ENCODE peak calls at places on chromosomes 1 and 21, in nine cellular contexts. I is GM10248, A is SK-N-SH, G is neural crest cell, W is neural progenitor cell, M is K562, P is BJ, Z is epithelial cell of proximal tubule, N is GM13977. V is an unnamed sample.

GRCh38 chr1:42756956-42757891 is 9.6 kb downstream of the P3H1 start:
- DNase-seq in I (peak), A (peak), G (no peak), W (peak), M (peak), P (no peak), Z (no peak), N (peak), V (no peak)

GRCh38 chr1:88252745-88253144 is 431.3 kb upstream of the PKN2 start:
- DNase-seq in I (no peak), A (no peak), G (no peak), W (no peak), M (no peak), P (no peak), Z (no peak), N (no peak), V (no peak)

GRCh38 chr1:44660176-44660575 is 14.1 kb downstream of the TMEM53 start:
- DNase-seq in I (no peak), A (peak), G (no peak), W (no peak), M (no peak), P (no peak), Z (no peak), N (no peak), V (no peak)

GRCh38 chr21:44845418-44846200 is 27.7 kb upstream of the SUMO3 start:
- DNase-seq in I (peak), A (peak), G (peak), W (peak), M (peak), P (no peak), Z (no peak), N (peak), V (no peak)

GRCh38 chr1:57112148-57112547 is 146.3 kb upstream of the C8B start:
- DNase-seq in I (no peak), A (no peak), G (no peak), W (peak), M (no peak), P (no peak), Z (no peak), N (no peak), V (no peak)

GRCh38 chr1:118302145-118302544 is 117.1 kb upstream of the SPAG17 start:
- DNase-seq in I (no peak), A (no peak), G (no peak), W (no peak), M (no peak), P (no peak), Z (no peak), N (no peak), V (no peak)

GRCh38 chr1:5939268-5940060 is 52.8 kb downstream of the NPHP4 start:
- DNase-seq in I (peak), A (no peak), G (no peak), W (no peak), M (no peak), P (no peak), Z (no peak), N (no peak), V (no peak)

GRCh38 chr1:84303154-84303830 is 1.8 kb downstream of the SAMD13 start:
- DNase-seq in I (no peak), A (no peak), G (no peak), W (no peak), M (no peak), P (no peak), Z (no peak), N (no peak), V (no peak)

GRCh38 chr1:11616766-11617165 is 37.5 kb downstream of the FBXO2 start:
- DNase-seq in I (no peak), A (no peak), G (no peak), W (no peak), M (no peak), P (no peak), Z (no peak), N (no peak), V (no peak)

GRCh38 chr1:220283616-220284015 is 11.4 kb upstream of the RAB3GAP2 start:
- DNase-seq in I (no peak), A (no peak), G (no peak), W (no peak), M (no peak), P (no peak), Z (no peak), N (no peak), V (no peak)

GRCh38 chr1:114648503-114648902 is 21.3 kb downstream of the DENND2C start:
- DNase-seq in I (no peak), A (no peak), G (no peak), W (no peak), M (no peak), P (no peak), Z (no peak), N (no peak), V (no peak)

GRCh38 chr1:117579221-117579906 is 26.5 kb upstream of the TENT5C start:
- DNase-seq in I (no peak), A (no peak), G (no peak), W (no peak), M (no peak), P (no peak), Z (no peak), N (no peak), V (no peak)

GRCh38 chr1:171141336-171142051 is 43.6 kb upstream of the FMO2 start:
- DNase-seq in I (no peak), A (no peak), G (no peak), W (no peak), M (no peak), P (peak), Z (no peak), N (no peak), V (peak)

GRCh38 chr1:78005755-78006154 is 1.0 kb downstream of the DNAJB4 start:
- DNase-seq in I (no peak), A (peak), G (no peak), W (no peak), M (no peak), P (peak), Z (peak), N (no peak), V (peak)

GRCh38 chr1:157487430-157487829 is 64.9 kb downstream of the FCRL5 start:
- DNase-seq in I (no peak), A (no peak), G (no peak), W (no peak), M (no peak), P (no peak), Z (no peak), N (no peak), V (no peak)

GRCh38 chr1:157495285-157495684 is 57.0 kb downstream of the FCRL5 start:
- DNase-seq in I (no peak), A (no peak), G (no peak), W (no peak), M (no peak), P (no peak), Z (no peak), N (no peak), V (no peak)

GRCh38 chr1:157488160-157488559 is 64.2 kb downstream of the FCRL5 start:
- DNase-seq in I (no peak), A (no peak), G (no peak), W (no peak), M (no peak), P (no peak), Z (no peak), N (no peak), V (no peak)

GRCh38 chr1:157494093-157494492 is 58.2 kb downstream of the FCRL5 start:
- DNase-seq in I (no peak), A (no peak), G (no peak), W (no peak), M (no peak), P (no peak), Z (no peak), N (no peak), V (no peak)

GRCh38 chr1:157490337-157491165 is 61.8 kb downstream of the FCRL5 start:
- DNase-seq in I (peak), A (peak), G (peak), W (peak), M (peak), P (no peak), Z (no peak), N (peak), V (no peak)
- TF ChIP-seq CTCF in I (peak), A (peak), G (peak), W (peak), M (peak), P (peak), Z (peak), N (peak), V (peak)

DNA sequence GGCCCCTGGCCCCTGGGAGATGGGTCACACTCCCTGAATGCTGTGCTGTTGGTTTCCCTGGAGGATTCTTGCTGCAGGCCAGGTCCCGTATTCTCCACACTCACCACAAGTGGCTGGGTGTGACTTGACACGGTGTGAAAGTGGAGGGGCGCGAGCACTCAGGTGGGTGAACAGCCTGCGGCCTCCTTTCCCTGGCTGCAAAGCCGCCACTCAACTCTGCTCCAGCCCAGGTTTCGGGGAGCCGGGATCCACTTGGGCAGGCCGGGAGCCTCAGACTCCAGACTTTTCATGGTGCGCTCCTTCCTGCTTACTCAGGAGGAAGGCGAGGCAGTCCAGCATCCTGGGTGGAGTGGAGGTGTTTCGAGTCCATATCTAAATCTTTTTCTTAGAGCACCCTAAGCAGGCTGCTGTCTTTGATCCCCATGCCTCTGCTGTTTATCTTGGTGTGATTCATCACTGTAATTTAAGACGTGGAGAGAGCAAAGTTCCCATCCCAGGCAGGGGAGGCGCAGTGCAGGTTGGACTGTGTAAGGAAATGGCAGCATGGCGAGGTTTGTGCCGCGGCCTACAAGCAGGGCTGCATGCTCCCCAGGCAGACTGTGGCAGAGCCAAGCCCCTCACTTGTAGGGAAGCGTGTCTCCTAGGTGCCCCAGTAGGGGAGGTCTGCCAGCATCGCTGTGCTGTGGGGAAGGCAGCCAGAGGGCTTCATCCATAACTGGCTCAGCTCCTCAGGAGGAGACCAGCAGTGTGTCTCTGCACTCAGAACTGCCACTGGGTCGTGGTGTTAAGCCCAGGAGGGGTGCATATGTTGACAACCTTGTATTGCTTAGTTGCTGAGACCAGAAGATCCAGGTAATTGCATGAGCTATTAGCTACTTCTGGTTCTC is 29.6 kb downstream of the VANGL1 start:
- DNase-seq in I (no peak), A (no peak), G (no peak), W (no peak), M (no peak), P (no peak), Z (no peak), N (no peak), V (no peak)
- TF ChIP-seq CTCF in I (no peak), A (no peak), G (no peak), W (no peak), M (no peak), P (no peak), Z (no peak), N (no peak), V (no peak)

GRCh38 chr1:152460529-152460899 is 46.5 kb upstream of the CRNN start:
- DNase-seq in I (no peak), A (no peak), G (no peak), W (no peak), M (no peak), P (no peak), Z (no peak), N (no peak), V (no peak)
- TF ChIP-seq CTCF in I (no peak), A (no peak), G (no peak), W (no peak), M (no peak), P (no peak), Z (no peak), N (peak), V (no peak)

GRCh38 chr1:24094554-24094953 is 17.4 kb downstream of the MYOM3 start:
- DNase-seq in I (no peak), A (no peak), G (no peak), W (no peak), M (no peak), P (no peak), Z (no peak), N (no peak), V (no peak)
- TF ChIP-seq CTCF in I (no peak), A (peak), G (no peak), W (peak), M (peak), P (no peak), Z (no peak), N (no peak), V (no peak)

DNA sequence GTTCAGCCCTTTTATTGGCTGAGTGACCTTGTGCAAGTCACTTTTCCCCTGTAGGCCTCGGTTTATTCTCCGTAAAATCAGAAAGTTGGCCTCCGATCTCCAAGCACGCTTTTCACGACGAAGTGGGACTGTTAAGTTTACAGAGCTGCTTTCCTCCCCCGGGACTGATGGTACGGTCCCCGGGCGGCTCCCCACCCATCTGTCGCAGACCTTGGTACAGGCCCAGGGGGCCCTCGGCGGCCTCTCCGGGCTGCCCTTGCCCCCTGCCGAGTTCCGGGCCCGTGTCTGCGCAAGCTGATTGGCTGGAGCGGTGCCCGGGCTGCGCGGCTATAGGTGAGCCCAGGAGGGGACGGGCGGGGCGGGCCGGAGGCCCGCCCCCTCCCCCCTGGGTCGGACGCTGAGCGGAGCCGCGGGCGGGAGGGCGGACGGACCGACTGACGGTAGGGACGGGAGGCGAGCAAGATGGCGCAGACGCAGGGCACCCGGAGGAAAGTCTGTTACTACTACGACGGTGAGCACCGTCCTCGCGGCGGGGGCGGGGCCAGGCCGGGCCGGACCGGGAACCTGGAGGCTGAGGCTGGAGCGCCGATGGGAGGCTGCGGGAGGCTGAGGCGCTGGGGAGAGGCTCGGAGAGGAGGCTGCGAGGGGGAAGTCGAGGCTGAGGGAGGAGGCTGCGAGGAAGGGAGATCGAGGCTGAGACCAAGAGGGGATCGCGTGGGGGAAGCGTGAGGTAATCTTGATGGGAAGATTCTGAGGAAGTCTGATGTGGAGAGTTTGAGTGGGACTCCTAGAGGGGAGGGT is at the start of gene HDAC1:
- DNase-seq in I (peak), A (peak), G (peak), W (peak), M (peak), P (peak), Z (peak), N (peak), V (peak)
- TF ChIP-seq CTCF in I (no peak), A (no peak), G (no peak), W (no peak), M (no peak), P (no peak), Z (no peak), N (no peak), V (no peak)

DNA sequence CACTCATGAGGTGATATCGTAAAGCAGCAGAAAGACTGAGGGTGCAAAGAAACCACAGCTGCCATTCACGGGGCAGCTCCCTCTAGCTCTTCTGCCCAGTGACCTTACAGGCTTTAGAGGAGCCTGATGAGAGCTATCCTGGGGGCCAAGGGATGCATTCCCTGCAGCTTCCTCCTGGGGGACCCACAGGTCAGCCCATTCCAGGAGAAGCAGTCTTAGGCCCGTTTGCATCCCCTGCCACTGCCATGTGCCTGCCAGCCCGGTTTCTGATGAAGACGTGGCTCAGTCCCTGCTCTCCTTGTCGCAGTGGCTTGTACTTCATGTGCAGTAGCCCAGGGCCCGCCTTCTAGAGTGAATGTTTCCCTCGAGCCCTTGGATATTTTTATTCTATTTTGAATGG is 22.8 kb downstream of the ATP5PO start:
- DNase-seq in I (no peak), A (peak), G (no peak), W (peak), M (peak), P (no peak), Z (no peak), N (no peak), V (no peak)
- TF ChIP-seq CTCF in I (no peak), A (peak), G (no peak), W (peak), M (peak), P (no peak), Z (no peak), N (no peak), V (no peak)

GRCh38 chr1:51567653-51568052 is 48.6 kb upstream of the EPS15 start:
- DNase-seq in I (no peak), A (no peak), G (no peak), W (no peak), M (no peak), P (peak), Z (no peak), N (no peak), V (peak)

GRCh38 chr1:51572365-51572764 is 44.5 kb upstream of the OSBPL9 start:
- DNase-seq in I (no peak), A (no peak), G (no peak), W (no peak), M (no peak), P (no peak), Z (no peak), N (no peak), V (no peak)

GRCh38 chr1:51568231-51568935 is 48.5 kb upstream of the OSBPL9 start:
- DNase-seq in I (no peak), A (no peak), G (no peak), W (no peak), M (no peak), P (no peak), Z (no peak), N (no peak), V (no peak)

GRCh38 chr1:51570063-51570720 is 46.7 kb upstream of the OSBPL9 start:
- DNase-seq in I (peak), A (no peak), G (no peak), W (no peak), M (no peak), P (no peak), Z (no peak), N (no peak), V (no peak)

GRCh38 chr1:51569284-51570062 is 47.4 kb upstream of the OSBPL9 start:
- DNase-seq in I (no peak), A (no peak), G (no peak), W (no peak), M (peak), P (peak), Z (peak), N (peak), V (peak)
- TF ChIP-seq CTCF in I (peak), A (peak), G (no peak), W (no peak), M (peak), P (peak), Z (peak), N (peak), V (no peak)

GRCh38 chr1:26412180-26412840 is 1.7 kb downstream of the LIN28A start:
- DNase-seq in I (no peak), A (no peak), G (no peak), W (peak), M (no peak), P (no peak), Z (no peak), N (no peak), V (no peak)
- TF ChIP-seq CTCF in I (no peak), A (no peak), G (no peak), W (no peak), M (no peak), P (no peak), Z (no peak), N (no peak), V (no peak)

DNA sequence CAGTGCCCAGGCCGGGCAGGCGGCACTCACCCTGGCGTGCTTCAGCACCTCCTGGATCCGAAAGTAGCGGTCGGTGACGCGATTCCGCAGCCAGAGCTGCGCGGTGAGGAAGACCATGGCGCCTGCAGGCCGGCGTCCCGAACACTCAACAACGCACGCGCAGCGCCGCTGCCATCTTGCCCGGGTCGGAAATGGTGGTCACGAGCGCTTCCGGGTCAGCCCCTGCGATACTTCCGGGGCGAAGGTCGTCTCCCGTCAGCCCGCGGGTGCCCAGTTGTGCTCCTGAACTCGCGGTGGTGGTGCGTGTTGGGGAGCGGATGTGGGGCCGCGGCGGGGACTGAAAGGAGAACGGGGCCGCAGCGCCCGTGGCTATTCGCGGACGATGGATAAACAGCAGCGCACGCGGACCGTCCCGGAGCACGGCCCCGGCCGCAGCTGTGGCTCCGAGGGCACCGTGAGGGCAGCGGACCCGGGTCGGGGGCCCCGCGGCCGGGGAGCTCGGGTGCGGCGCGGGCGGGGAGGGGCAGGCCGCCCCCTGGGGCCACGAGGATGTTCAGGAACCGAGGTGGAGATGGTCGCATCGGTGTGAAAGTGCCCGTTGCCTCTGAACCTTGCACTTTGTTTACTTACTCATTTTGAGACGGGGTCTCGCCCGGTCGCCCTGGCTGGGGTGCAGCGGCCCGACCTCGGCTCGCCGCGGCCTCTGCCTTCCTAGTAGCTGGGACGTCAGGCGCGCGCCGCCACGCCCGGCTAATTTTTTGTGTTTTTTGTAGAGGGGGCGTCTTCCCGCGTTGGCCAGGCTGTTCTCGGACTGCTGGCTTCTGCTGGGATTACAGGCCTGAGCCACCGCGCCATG is at the start of gene MRPL20:
- DNase-seq in I (peak), A (peak), G (peak), W (peak), M (peak), P (peak), Z (no peak), N (peak), V (peak)
- TF ChIP-seq CTCF in I (no peak), A (no peak), G (peak), W (no peak), M (peak), P (peak), Z (no peak), N (no peak), V (peak)

GRCh38 chr1:238951809-238952208 is 434.6 kb upstream of the CHRM3 start:
- DNase-seq in I (no peak), A (peak), G (peak), W (peak), M (no peak), P (no peak), Z (peak), N (peak), V (peak)

GRCh38 chr1:238955934-238956333 is 430.4 kb upstream of the CHRM3 start:
- DNase-seq in I (no peak), A (peak), G (no peak), W (no peak), M (no peak), P (no peak), Z (no peak), N (no peak), V (no peak)

GRCh38 chr1:238954865-238955264 is 431.5 kb upstream of the CHRM3 start:
- DNase-seq in I (no peak), A (no peak), G (no peak), W (no peak), M (no peak), P (no peak), Z (no peak), N (no peak), V (no peak)

GRCh38 chr1:238950786-238951185 is 435.6 kb upstream of the CHRM3 start:
- DNase-seq in I (no peak), A (no peak), G (no peak), W (no peak), M (no peak), P (no peak), Z (no peak), N (peak), V (no peak)

GRCh38 chr1:238953448-238953847 is 432.9 kb upstream of the CHRM3 start:
- DNase-seq in I (no peak), A (no peak), G (no peak), W (no peak), M (no peak), P (no peak), Z (no peak), N (no peak), V (no peak)
- TF ChIP-seq CTCF in I (no peak), A (peak), G (peak), W (peak), M (no peak), P (no peak), Z (peak), N (no peak), V (peak)